ENCODE peak calls at places on chromosome 9, in ten cellular contexts. O is thyroid gland; T is CD4-positive, CD25-positive, alpha-beta regulatory T cell; V is right lobe of liver; N is naive thymus-derived CD4-positive, alpha-beta T cell; B is H9; K is CD8-positive, alpha-beta T cell; H is substantia nigra; W is tibial artery; I is IMR-90. S is an unnamed sample.

GRCh38 chr9:82781965-82782392 is 281.0 kb downstream of the RASEF start:
- DNase-seq in N (no peak), B (no peak), I (no peak), O (no peak), T (no peak), V (no peak), H (no peak), K (no peak), W (no peak), S (no peak)

GRCh38 chr9:136607334-136607919 is 55.3 kb upstream of the EGFL7 start:
- DNase-seq in V (no peak), K (no peak), O (no peak), W (no peak), T (no peak), N (no peak), I (no peak), H (no peak), B (no peak), S (no peak)

GRCh38 chr9:23851024-23851629 is 25.1 kb upstream of the ELAVL2 start:
- DNase-seq in W (no peak), V (peak; percentile 25), O (peak; percentile 21), I (no peak), N (no peak), H (no peak), T (no peak), B (peak; percentile 70), K (no peak), S (peak; percentile 56)

GRCh38 chr9:123111427-123111826 is 78.0 kb downstream of the GPR21 start:
- DNase-seq in K (no peak), W (no peak), I (no peak), V (no peak), T (no peak), N (no peak), H (no peak), O (peak; percentile 63), B (no peak), S (no peak)

GRCh38 chr9:120526493-120526892 is 53.5 kb downstream of the CDK5RAP2 start:
- DNase-seq in T (no peak), W (no peak), B (no peak), I (no peak), V (no peak), N (no peak), H (no peak), O (peak; percentile 74), K (no peak), S (no peak)

GRCh38 chr9:33289501-33289900 is 815 bp upstream of the NFX1 start:
- DNase-seq in V (peak; percentile 23), O (peak; percentile 15), T (no peak), H (no peak), K (peak; percentile 24), N (peak; percentile 20), W (no peak), B (peak; percentile 25), I (no peak), S (peak; percentile 28)

GRCh38 chr9:91907387-91908292 is 42.4 kb downstream of the ROR2 start:
- DNase-seq in O (no peak), H (no peak), K (no peak), N (no peak), W (no peak), V (no peak), B (no peak), T (no peak), I (peak; percentile 42), S (no peak)

GRCh38 chr9:136774416-136775045 is 10.2 kb upstream of the LCN15 start:
- DNase-seq in B (no peak), V (no peak), H (no peak), N (no peak), W (no peak), I (no peak), K (no peak), O (no peak), T (no peak), S (no peak)

GRCh38 chr9:136328622-136329041 is 1.3 kb downstream of the GPSM1 start:
- DNase-seq in B (no peak), N (no peak), H (peak; percentile 35), V (no peak), K (no peak), O (no peak), T (no peak), W (no peak), I (peak; percentile 36), S (peak; percentile 68)

GRCh38 chr9:130441031-130441430 is 3.7 kb upstream of the ASS1 start:
- DNase-seq in N (no peak), I (no peak), O (no peak), T (no peak), H (no peak), K (no peak), W (no peak), B (no peak), V (no peak), S (no peak)

GRCh38 chr9:35680331-35681105 is 6.8 kb downstream of the CA9 start:
- DNase-seq in B (peak; percentile 79), T (no peak), N (no peak), K (no peak), I (peak; percentile 78), W (no peak), O (no peak), H (no peak), V (peak; percentile 9), S (no peak)

DNA sequence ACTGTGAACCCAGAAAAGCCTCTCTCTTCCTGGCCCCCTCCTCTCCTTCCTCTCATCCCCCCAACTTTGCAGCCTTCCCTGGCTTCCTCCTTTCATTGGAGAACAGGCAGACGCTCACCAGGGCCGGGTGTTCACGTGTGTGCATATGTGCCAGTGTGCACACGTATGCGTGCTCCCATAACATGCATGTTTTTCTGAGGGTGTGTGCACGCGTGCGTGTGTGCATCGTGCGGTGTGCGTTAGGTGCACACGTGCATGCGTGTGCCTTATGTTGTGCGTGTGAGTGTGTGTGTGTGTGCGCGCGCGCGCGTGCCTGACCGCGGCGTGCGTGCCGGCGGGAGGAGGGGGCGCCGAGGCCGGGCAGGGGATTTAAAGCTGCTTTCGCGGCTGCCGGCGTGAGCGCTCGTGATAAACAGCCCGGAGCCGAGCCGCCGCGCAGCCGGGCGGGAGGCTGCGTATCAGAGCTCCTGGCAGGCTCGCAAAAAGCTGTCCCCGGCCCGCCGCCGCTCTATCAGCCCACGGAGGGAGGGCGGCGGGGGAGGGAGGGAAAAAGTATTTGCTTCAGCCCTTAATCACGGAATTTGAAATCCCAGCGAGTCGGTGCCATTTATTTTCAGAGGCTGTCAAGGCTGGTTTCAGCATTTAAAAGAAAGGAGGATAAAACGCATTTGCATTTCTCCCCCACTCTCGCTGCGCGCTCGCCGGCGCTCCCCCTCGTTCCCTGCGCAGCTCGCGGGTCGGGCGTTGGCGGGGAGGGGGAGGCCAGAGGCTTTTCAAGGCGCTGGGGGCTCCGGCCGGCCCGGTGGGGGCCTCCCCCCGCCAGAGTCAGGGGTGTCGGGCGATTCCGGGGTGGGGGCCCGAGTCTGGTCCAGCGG is 183.9 kb downstream of the C9orf50 start:
- DNase-seq in W (peak; percentile 58), I (peak; percentile 57), O (peak; percentile 85), N (peak; percentile 52), K (peak; percentile 46), H (no peak), B (no peak), T (peak; percentile 41), V (peak; percentile 73), S (peak; percentile 80)
- H3K27ac ChIP-seq in W (peak overlapping the region; percentile 81), I (peak overlapping the region; percentile 51), O (peak overlapping the region; percentile 95), N (peak overlapping the region; percentile 32), K (no peak overlapping the region), H (peak overlapping the region; percentile 49), B (no peak overlapping the region), T (no peak overlapping the region), V (no peak overlapping the region), S (peak overlapping the region; percentile 57)

GRCh38 chr9:96062051-96062450 is 186.6 kb downstream of the ERCC6L2 start:
- DNase-seq in N (no peak), O (no peak), H (no peak), V (no peak), K (no peak), B (no peak), W (no peak), T (no peak), I (no peak), S (no peak)
- H3K27ac ChIP-seq in N (no peak overlapping the region), O (no peak overlapping the region), H (no peak overlapping the region), V (no peak overlapping the region), K (no peak overlapping the region), B (no peak overlapping the region), W (no peak overlapping the region), T (no peak overlapping the region), I (no peak overlapping the region), S (peak overlapping the region; percentile 47)

DNA sequence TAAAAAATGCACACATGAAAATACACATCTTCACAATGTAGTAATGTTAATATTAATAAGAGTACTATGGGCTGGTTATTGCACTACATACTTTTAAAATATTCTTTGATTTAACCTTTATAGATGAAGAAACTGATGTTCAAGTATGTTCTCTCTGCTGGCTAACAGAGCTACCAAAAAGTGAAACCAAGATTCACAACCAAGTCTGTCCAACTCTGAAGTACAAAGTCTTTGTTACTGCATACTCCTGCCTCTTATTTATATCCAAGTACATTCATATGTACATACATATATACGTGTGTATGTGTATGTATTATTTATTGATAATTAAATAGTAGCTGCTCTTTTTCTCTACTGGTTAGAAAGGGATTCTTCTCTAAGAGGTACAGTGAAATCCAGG is 325.6 kb downstream of the BNC2 start:
- DNase-seq in O (no peak), B (no peak), H (no peak), T (no peak), K (no peak), V (no peak), N (no peak), W (no peak), I (no peak), S (no peak)
- H3K27ac ChIP-seq in O (no peak overlapping the region), B (no peak overlapping the region), H (no peak overlapping the region), T (no peak overlapping the region), K (no peak overlapping the region), V (no peak overlapping the region), N (no peak overlapping the region), W (no peak overlapping the region), I (no peak overlapping the region), S (no peak overlapping the region)

GRCh38 chr9:19171271-19171670 is 44.0 kb upstream of the PLIN2 start:
- DNase-seq in I (no peak), N (no peak), H (no peak), B (no peak), O (no peak), K (no peak), V (no peak), W (no peak), T (no peak), S (no peak)
- H3K27ac ChIP-seq in I (no peak overlapping the region), N (no peak overlapping the region), H (no peak overlapping the region), B (no peak overlapping the region), O (no peak overlapping the region), K (no peak overlapping the region), V (peak overlapping the region; percentile 47), W (no peak overlapping the region), T (no peak overlapping the region), S (no peak overlapping the region)

GRCh38 chr9:20319641-20320337 is 302.5 kb downstream of the MLLT3 start:
- DNase-seq in B (no peak), I (peak; percentile 88), W (no peak), H (no peak), N (no peak), T (no peak), K (no peak), O (peak; percentile 40), V (no peak), S (no peak)
- H3K27ac ChIP-seq in B (no peak overlapping the region), I (no peak overlapping the region), W (no peak overlapping the region), H (no peak overlapping the region), N (no peak overlapping the region), T (peak overlapping the region; percentile 37), K (no peak overlapping the region), O (peak overlapping the region; percentile 42), V (no peak overlapping the region), S (peak overlapping the region; percentile 10)

DNA sequence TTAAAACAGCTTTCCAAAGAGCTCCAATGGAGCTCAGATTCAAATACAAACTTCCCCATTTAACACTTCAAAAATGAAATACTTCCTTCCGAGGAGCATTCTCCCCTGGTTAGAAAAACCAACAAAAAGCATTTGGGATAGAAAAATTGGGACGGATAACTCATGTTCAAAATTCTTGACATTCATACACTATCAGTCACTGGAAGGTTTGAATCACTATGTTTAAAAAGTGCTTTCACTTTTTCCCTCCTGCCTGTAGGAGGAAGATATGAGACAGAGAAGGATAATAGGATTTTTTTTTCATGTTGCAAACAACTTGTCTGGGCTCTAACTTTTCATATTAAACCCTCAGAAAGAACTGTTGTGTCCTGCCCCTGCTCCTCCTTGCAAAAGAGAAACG is 412.0 kb downstream of the ACTL7B start:
- DNase-seq in K (no peak), I (peak; percentile 71), O (no peak), N (no peak), V (no peak), H (no peak), B (no peak), W (no peak), T (no peak), S (no peak)
- H3K27ac ChIP-seq in K (no peak overlapping the region), I (peak overlapping the region; percentile 96), O (no peak overlapping the region), N (no peak overlapping the region), V (no peak overlapping the region), H (no peak overlapping the region), B (no peak overlapping the region), W (peak overlapping the region; percentile 36), T (no peak overlapping the region), S (no peak overlapping the region)